ENCODE peak calls at places on chromosomes 16 and 17, in four cellular contexts. R is prostate gland, C is SK-N-SH, O is keratinocyte. F is an unnamed sample. For H3K9me3 and H3K27me3, the result is how much of the 10 kb centered on the place peaks cover.

GRCh38 chr17:40417258-40417608 is 463 bp downstream of the TOP2A start:
- DNase-seq in R (no peak), C (no peak), O (no peak), F (peak)

GRCh38 chr16:24685539-24686432 is 43.7 kb upstream of the TNRC6A start:
- DNase-seq in R (no peak), C (peak), O (no peak), F (no peak)

GRCh38 chr16:55062446-55062845 is 131.8 kb downstream of the IRX5 start:
- DNase-seq in R (no peak), C (no peak), O (no peak), F (no peak)

GRCh38 chr17:8628609-8629169 is 1.8 kb downstream of the MYH10 start:
- DNase-seq in R (no peak), C (peak), O (no peak), F (no peak)

GRCh38 chr16:11329891-11330290 is 15.4 kb upstream of the RMI2 start:
- DNase-seq in R (no peak), C (no peak), O (no peak), F (no peak)

GRCh38 chr17:42341568-42341967 is 46.7 kb downstream of the STAT3 start:
- DNase-seq in R (no peak), C (no peak), O (no peak), F (no peak)

GRCh38 chr17:49557204-49558024 is 18.3 kb upstream of the NXPH3 start:
- DNase-seq in R (no peak), C (peak), O (no peak), F (peak)

GRCh38 chr17:62179525-62180161 is 114.6 kb upstream of the MED13 start:
- DNase-seq in R (no peak), C (no peak), O (no peak), F (no peak)

GRCh38 chr17:32928527-32929287 is 754 bp downstream of the TMEM98 start:
- DNase-seq in R (no peak), C (no peak), O (no peak), F (no peak)

GRCh38 chr17:37824534-37825485 is 80.0 kb upstream of the HNF1B start:
- DNase-seq in R (no peak), C (no peak), O (peak), F (no peak)

GRCh38 chr16:51434567-51435198 is 283.6 kb upstream of the SALL1 start:
- DNase-seq in R (no peak), C (no peak), O (no peak), F (peak)

GRCh38 chr16:82093901-82094300 is 58.8 kb downstream of the HSD17B2 start:
- DNase-seq in R (no peak), C (no peak), O (no peak), F (no peak)

GRCh38 chr16:86676216-86676800 is 98.0 kb downstream of the FOXL1 start:
- DNase-seq in R (no peak), C (no peak), O (peak), F (no peak)

GRCh38 chr17:17175917-17176316 is 30.2 kb downstream of the PLD6 start:
- DNase-seq in R (no peak), C (no peak), O (no peak), F (no peak)

GRCh38 chr17:50346313-50347086 is 574 bp downstream of the XYLT2 start:
- DNase-seq in R (peak), C (peak), O (no peak), F (peak)

GRCh38 chr17:56549501-56549900 is 44.0 kb upstream of the NOG start:
- DNase-seq in R (no peak), C (no peak), O (no peak), F (no peak)
- H3K9me3 ChIP-seq in R (under half), C (under half), O (under half), F (under half)

GRCh38 chr16:53768593-53768992 is 64.6 kb downstream of the FTO start:
- DNase-seq in R (peak), C (no peak), O (no peak), F (no peak)

GRCh38 chr16:53768167-53768566 is 64.2 kb downstream of the FTO start:
- DNase-seq in R (no peak), C (no peak), O (no peak), F (no peak)

GRCh38 chr16:53770641-53771040 is 66.7 kb downstream of the FTO start:
- DNase-seq in R (no peak), C (no peak), O (no peak), F (no peak)

GRCh38 chr16:53769787-53770186 is 65.8 kb downstream of the FTO start:
- DNase-seq in R (no peak), C (no peak), O (no peak), F (no peak)

DNA sequence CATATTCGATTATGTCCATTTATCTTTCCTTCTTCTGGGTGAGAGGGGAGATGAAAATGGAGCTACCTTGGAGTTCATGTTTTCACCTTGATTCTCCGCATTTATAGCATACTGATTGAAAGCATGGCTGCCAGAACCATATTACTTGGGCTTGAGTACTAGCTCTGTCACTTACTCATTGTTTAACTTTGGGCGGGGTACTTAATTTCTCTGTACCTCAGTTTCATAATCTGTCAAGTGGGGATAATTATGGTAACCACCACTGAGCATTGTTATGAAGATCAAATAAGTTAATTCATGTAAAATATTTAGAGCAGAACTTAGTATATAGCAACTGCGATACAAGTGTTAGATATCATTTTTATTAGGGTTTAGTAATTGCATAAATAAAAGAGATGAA is 65.2 kb downstream of the FTO start:
- DNase-seq in R (no peak), C (no peak), O (no peak), F (no peak)
- H3K27me3 ChIP-seq in R (under half), C (under half), O (under half), F (under half)

GRCh38 chr17:77707546-77707945 is 251.0 kb upstream of the TNRC6C start:
- DNase-seq in R (no peak), C (no peak), O (no peak), F (no peak)

GRCh38 chr17:77708049-77708448 is 250.5 kb upstream of the TNRC6C start:
- DNase-seq in R (no peak), C (no peak), O (no peak), F (no peak)

GRCh38 chr17:77701996-77702395 is 256.5 kb upstream of the TNRC6C start:
- DNase-seq in R (no peak), C (no peak), O (no peak), F (no peak)

GRCh38 chr17:77706938-77707337 is 251.6 kb upstream of the TNRC6C start:
- DNase-seq in R (no peak), C (no peak), O (no peak), F (no peak)

DNA sequence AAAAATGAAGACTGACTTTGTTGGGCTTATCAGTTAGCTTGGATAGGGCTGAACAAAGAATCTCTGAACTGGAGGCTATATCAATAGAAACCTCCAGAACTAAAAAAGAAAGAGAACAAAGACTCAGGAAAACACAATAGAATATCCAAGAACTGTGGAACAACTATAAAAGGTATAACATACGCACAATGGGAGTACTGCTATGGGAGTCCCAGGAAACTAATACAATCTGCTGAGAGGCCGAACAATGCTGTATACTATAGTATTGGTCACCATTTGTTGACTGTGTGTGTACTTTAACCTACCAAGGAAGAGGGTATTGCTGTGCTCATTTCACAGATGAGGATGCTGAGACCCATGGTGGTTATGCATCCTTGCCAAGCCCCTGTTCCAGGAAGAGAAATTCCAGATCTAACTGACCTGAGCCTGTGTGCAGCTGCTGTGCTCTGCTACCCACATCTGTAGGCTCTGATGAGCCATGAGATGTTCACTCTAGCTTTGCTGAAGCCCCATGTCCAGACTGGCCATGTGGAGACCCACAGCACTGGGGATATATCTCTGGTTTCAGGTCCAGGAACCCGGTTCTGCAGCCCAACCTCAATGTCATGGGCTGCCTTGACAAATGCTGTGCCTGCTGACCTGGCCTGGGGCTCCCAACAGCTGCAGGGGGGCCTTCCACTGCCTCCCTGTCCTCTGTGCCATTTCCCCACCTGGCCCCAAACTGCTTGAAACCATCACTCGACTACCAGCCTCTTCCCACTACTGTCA is 254.3 kb upstream of the TNRC6C start:
- DNase-seq in R (no peak), C (no peak), O (no peak), F (no peak)
- H3K9me3 ChIP-seq in R (under half), C (under half), O (under half), F (under half)

GRCh38 chr17:36641877-36642845 is 40.8 kb downstream of the MRM1 start:
- DNase-seq in R (no peak), C (peak), O (no peak), F (no peak)
- H3K27me3 ChIP-seq in R (under half), C (under half), O (half or more), F (under half)

DNA sequence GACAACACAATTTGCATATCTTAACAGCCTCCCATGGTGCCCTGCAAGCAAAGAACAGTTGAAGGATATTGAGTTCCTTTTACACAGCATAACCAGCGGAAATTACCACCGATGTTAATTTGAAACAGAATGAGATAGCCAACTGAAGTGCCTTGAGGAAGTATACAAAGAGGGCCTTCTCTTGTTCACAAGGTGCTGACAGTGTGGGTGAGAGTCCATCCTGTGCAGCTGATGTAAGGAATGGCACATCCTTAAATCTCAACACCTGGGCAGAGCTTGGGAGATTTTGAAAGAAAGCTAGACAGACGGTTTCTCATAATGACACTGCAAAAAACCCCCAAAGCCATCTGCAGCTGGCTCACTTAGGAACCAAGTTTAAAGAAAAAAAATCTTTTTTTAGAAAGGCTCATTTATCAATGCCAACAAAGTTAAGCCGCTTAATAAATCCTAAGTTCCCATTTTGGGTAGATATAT is 818.6 kb downstream of the KCNJ2 start:
- DNase-seq in R (no peak), C (no peak), O (no peak), F (no peak)
- H3K9me3 ChIP-seq in R (under half), C (under half), O (under half), F (under half)

GRCh38 chr17:79748296-79749099 is 17.8 kb downstream of the ENPP7 start:
- DNase-seq in R (no peak), C (peak), O (no peak), F (no peak)

GRCh38 chr17:79749958-79750357 is 19.2 kb downstream of the ENPP7 start:
- DNase-seq in R (no peak), C (no peak), O (no peak), F (no peak)

GRCh38 chr17:79752175-79752574 is 21.4 kb downstream of the ENPP7 start:
- DNase-seq in R (no peak), C (no peak), O (no peak), F (no peak)

GRCh38 chr17:79749156-79749815 is 18.5 kb downstream of the ENPP7 start:
- DNase-seq in R (no peak), C (no peak), O (no peak), F (no peak)

GRCh38 chr17:79750650-79751545 is 20.2 kb downstream of the ENPP7 start:
- DNase-seq in R (no peak), C (no peak), O (no peak), F (no peak)
- H3K27me3 ChIP-seq in R (under half), C (under half), O (under half), F (under half)

GRCh38 chr16:57649443-57649751 is 18.7 kb upstream of the ADGRG3 start:
- DNase-seq in R (no peak), C (no peak), O (no peak), F (no peak)

GRCh38 chr16:57646388-57647039 is 18.1 kb downstream of the ADGRG1 start:
- DNase-seq in R (no peak), C (no peak), O (no peak), F (no peak)

GRCh38 chr16:57647136-57647875 is 18.9 kb downstream of the ADGRG1 start:
- DNase-seq in R (no peak), C (no peak), O (no peak), F (no peak)

GRCh38 chr16:57648590-57649442 is 19.3 kb upstream of the ADGRG3 start:
- DNase-seq in R (peak), C (peak), O (no peak), F (peak)

DNA sequence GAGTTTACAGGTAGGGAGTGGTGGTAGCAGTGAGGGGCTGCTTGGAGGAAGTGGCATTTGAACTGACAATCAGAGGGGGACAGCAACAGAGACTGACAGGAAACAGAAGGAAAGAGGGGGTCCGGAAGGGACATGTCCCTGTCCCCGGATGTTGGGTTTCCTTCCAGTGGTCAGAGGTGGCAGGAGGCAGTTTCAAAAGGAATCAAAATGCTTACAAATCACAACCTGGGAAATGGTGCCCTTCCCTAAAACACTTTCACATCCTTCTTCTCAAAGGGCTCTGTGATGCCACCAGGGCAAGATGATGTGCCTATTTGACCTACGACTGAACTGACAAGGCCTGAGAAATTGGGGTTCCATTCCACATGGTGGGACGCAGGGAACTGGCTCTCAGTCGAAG is 19.7 kb downstream of the ADGRG1 start:
- DNase-seq in R (no peak), C (no peak), O (no peak), F (no peak)
- H3K9me3 ChIP-seq in R (under half), C (under half), O (under half), F (under half)